ENCODE peak calls at places on chromosomes 5 and 9, in six cellular contexts. Q, G, F, T, A and X are unnamed samples.

GRCh38 chr5:102796481-102796880 is 41.4 kb downstream of the PAM start:
- DNase-seq in T (no peak), G (no peak), A (no peak), F (no peak), Q (no peak), X (no peak)

GRCh38 chr5:172692451-172692850 is 51.4 kb downstream of the NEURL1B start:
- DNase-seq in G (no peak), F (no peak), A (no peak), T (no peak), Q (no peak), X (no peak)

GRCh38 chr5:107112207-107112606 is 558.5 kb downstream of the EFNA5 start:
- DNase-seq in F (no peak), Q (no peak), T (no peak), A (no peak), G (no peak), X (no peak)

GRCh38 chr9:68717554-68718453 is 12.8 kb downstream of the PIP5K1B start:
- DNase-seq in F (no peak), T (no peak), Q (no peak), G (no peak), A (no peak), X (no peak)

GRCh38 chr9:123639743-123640142 is 283.7 kb downstream of the CRB2 start:
- DNase-seq in Q (no peak), G (no peak), T (no peak), A (no peak), F (no peak), X (no peak)

GRCh38 chr9:684055-684949 is 157.2 kb upstream of the DMRT1 start:
- DNase-seq in T (peak), G (no peak), Q (no peak), F (peak), A (peak), X (no peak)

GRCh38 chr9:78539904-78540303 is 243.0 kb downstream of the PSAT1 start:
- DNase-seq in T (peak), A (peak), F (peak), G (no peak), Q (no peak), X (no peak)

GRCh38 chr9:135975834-135976233 is 14.7 kb upstream of the UBAC1 start:
- DNase-seq in Q (no peak), A (no peak), G (no peak), F (no peak), T (no peak), X (no peak)

GRCh38 chr9:81150016-81150625 is 539.2 kb downstream of the TLE1 start:
- DNase-seq in G (no peak), F (no peak), A (no peak), T (peak), Q (no peak), X (no peak)

GRCh38 chr9:109107402-109108240 is 12.1 kb downstream of the TMEM245 start:
- DNase-seq in F (peak), G (no peak), A (peak), Q (no peak), T (peak), X (no peak)

GRCh38 chr5:112697301-112697700 is 40.4 kb upstream of the APC start:
- DNase-seq in A (no peak), F (no peak), Q (no peak), T (no peak), G (no peak), X (no peak)